ENCODE peak calls at places on chromosomes 16 and 17, in eight cellular contexts. L is neural crest cell; O is CD4-positive, alpha-beta T cell; F is foreskin keratinocyte; D is AG09309; R is A549; E is Calu3; X is fibroblast of pulmonary artery. J is an unnamed sample.

GRCh38 chr17:18916816-18917496 is 35.0 kb upstream of the SLC5A10 start:
- DNase-seq in L (no peak), O (no peak), F (no peak), D (peak; percentile 38), R (no peak), E (no peak), X (no peak), J (no peak)

GRCh38 chr17:46791531-46791930 is 27.0 kb downstream of the WNT3 start:
- DNase-seq in L (no peak), O (no peak), F (no peak), D (no peak), R (no peak), E (no peak), X (no peak), J (no peak)

GRCh38 chr17:80593171-80593570 is 48.5 kb downstream of the RPTOR start:
- DNase-seq in L (no peak), O (no peak), F (no peak), D (no peak), R (no peak), E (no peak), X (no peak), J (no peak)

GRCh38 chr16:55809386-55809785 is 23.5 kb downstream of the CES1 start:
- DNase-seq in L (no peak), O (no peak), F (no peak), D (no peak), R (no peak), E (no peak), X (no peak), J (no peak)

GRCh38 chr17:40956401-40957254 is 10.1 kb downstream of the KRT39 start:
- DNase-seq in L (no peak), O (no peak), F (peak; percentile 96), D (peak; percentile 99), R (peak; percentile 77), E (peak; percentile 88), X (peak; percentile 42), J (peak; percentile 98)

GRCh38 chr17:52147431-52147830 is 11.1 kb downstream of the CA10 start:
- DNase-seq in L (no peak), O (no peak), F (no peak), D (no peak), R (no peak), E (no peak), X (no peak), J (no peak)

GRCh38 chr17:35404360-35404759 is 27.9 kb downstream of the SLFN12 start:
- DNase-seq in L (no peak), O (no peak), F (no peak), D (no peak), R (peak; percentile 11), E (no peak), X (peak; percentile 24), J (no peak)

GRCh38 chr17:48997827-48998556 is 807 bp downstream of the IGF2BP1 start:
- DNase-seq in L (peak; percentile 9), O (no peak), F (no peak), D (no peak), R (no peak), E (no peak), X (no peak), J (no peak)

GRCh38 chr17:64202683-64203430 is 60.2 kb downstream of the TEX2 start:
- DNase-seq in L (no peak), O (no peak), F (peak; percentile 59), D (no peak), R (no peak), E (no peak), X (peak; percentile 56), J (no peak)

GRCh38 chr16:57192720-57193486 is 6.8 kb downstream of the RSPRY1 start:
- DNase-seq in L (no peak), O (no peak), F (peak; percentile 63), D (no peak), R (no peak), E (no peak), X (peak; percentile 36), J (peak; percentile 21)

GRCh38 chr16:57194512-57194911 is 8.4 kb downstream of the RSPRY1 start:
- DNase-seq in L (no peak), O (no peak), F (peak; percentile 77), D (peak; percentile 63), R (peak; percentile 87), E (peak; percentile 11), X (peak; percentile 91), J (peak; percentile 94)

GRCh38 chr16:57192146-57192545 is 6.0 kb downstream of the RSPRY1 start:
- DNase-seq in L (no peak), O (no peak), F (no peak), D (no peak), R (no peak), E (no peak), X (peak; percentile 13), J (no peak)

GRCh38 chr16:57196753-57197152 is 10.6 kb downstream of the RSPRY1 start:
- DNase-seq in L (no peak), O (no peak), F (no peak), D (no peak), R (no peak), E (no peak), X (no peak), J (no peak)

GRCh38 chr16:57196276-57196675 is 10.1 kb downstream of the RSPRY1 start:
- DNase-seq in L (no peak), O (no peak), F (no peak), D (no peak), R (no peak), E (no peak), X (no peak), J (no peak)
- TF ChIP-seq CTCF in L (no peak), O (no peak), F (no peak), D (no peak), R (no peak), E (no peak), X (no peak), J (no peak)

GRCh38 chr16:84650062-84650991 is 2.0 kb downstream of the KLHL36 start:
- DNase-seq in L (no peak), O (no peak), F (peak; percentile 58), D (peak; percentile 42), R (peak; percentile 38), E (peak; percentile 60), X (peak; percentile 39), J (peak; percentile 76)
- TF ChIP-seq CTCF in L (no peak), O (no peak), F (no peak), D (no peak), R (no peak), E (no peak), X (no peak), J (no peak)

DNA sequence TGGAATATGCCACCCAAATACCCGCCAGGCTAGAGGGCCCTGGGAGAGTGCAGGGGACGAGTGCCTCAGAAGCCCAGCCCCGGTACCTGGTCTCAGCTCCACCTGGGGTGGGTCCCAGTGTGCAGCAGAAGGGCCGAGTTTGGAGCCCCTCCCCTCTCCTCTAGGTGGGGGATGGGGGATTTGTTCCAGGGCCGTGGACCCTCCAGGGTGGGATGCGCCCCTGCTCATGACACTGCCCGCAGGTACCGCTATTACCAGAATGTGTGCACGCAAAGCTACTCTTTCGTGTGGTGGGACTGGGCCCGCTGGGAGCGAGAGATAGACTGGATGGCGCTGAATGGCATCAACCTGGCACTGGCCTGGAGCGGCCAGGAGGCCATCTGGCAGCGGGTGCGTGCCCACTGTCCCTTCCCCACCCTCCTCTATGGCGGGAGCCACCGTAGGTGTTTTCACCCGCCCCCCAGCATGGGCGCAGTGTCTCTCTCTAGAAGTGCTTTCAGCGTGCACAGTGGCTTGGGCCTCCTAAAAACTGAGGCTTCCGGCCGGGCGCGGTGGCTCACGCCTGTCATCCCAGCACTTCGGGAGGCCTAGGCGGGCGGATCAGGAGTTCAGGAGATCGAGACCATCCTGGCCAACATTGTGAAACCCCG is 1.2 kb downstream of the NAGLU start:
- DNase-seq in L (no peak), O (no peak), F (no peak), D (no peak), R (no peak), E (no peak), X (no peak), J (no peak)
- TF ChIP-seq CTCF in L (no peak), O (no peak), F (no peak), D (no peak), R (no peak), E (no peak), X (no peak), J (no peak)

GRCh38 chr17:58324409-58325288 is 3.9 kb downstream of the TSPOAP1 start:
- DNase-seq in L (no peak), O (no peak), F (no peak), D (no peak), R (no peak), E (peak; percentile 14), X (no peak), J (no peak)
- TF ChIP-seq CTCF in L (no peak), O (no peak), F (no peak), D (no peak), R (no peak), E (no peak), X (no peak), J (no peak)

GRCh38 chr17:3905017-3905486 is 11.2 kb downstream of the P2RX1 start:
- DNase-seq in L (no peak), O (no peak), F (no peak), D (no peak), R (no peak), E (no peak), X (no peak), J (no peak)
- TF ChIP-seq CTCF in L (no peak), O (no peak), F (no peak), D (no peak), R (no peak), E (no peak), X (no peak), J (no peak)

J was measured in kidney epithelial cell.